ENCODE peak calls at places on chromosome 15, in five cellular contexts. Z is GM12892, D is stomach, X is suprapubic skin, H is transverse colon. M is an unnamed sample.

GRCh38 chr15:83436513-83437158 is 10.5 kb upstream of the SH3GL3 start:
- DNase-seq in X (no peak), D (no peak), Z (no peak), H (no peak), M (no peak)

GRCh38 chr15:81809543-81809942 is 236.3 kb downstream of the MEX3B start:
- DNase-seq in D (no peak), H (no peak), X (no peak), Z (no peak), M (peak)

GRCh38 chr15:57112178-57112577 is 193.7 kb downstream of the TCF12 start:
- DNase-seq in D (no peak), Z (no peak), X (no peak), H (no peak), M (no peak)

GRCh38 chr15:51103330-51103729 is 8.6 kb upstream of the TNFAIP8L3 start:
- DNase-seq in X (no peak), H (no peak), Z (no peak), D (no peak), M (no peak)

GRCh38 chr15:85533949-85534543 is 153.6 kb downstream of the AKAP13 start:
- DNase-seq in H (peak), D (no peak), X (no peak), Z (no peak), M (no peak)

GRCh38 chr15:65982941-65983340 is 113.7 kb downstream of the RAB11A start:
- DNase-seq in Z (no peak), H (no peak), D (no peak), X (no peak), M (no peak)

GRCh38 chr15:69535101-69535638 is 82.6 kb downstream of the RPLP1 start:
- DNase-seq in X (no peak), Z (no peak), D (no peak), H (no peak), M (no peak)

GRCh38 chr15:38518084-38518483 is 46.5 kb downstream of the RASGRP1 start:
- DNase-seq in Z (no peak), D (no peak), H (no peak), X (no peak), M (no peak)

GRCh38 chr15:31091531-31091930 is 10.0 kb downstream of the TRPM1 start:
- DNase-seq in D (no peak), X (no peak), H (no peak), Z (no peak), M (no peak)

GRCh38 chr15:31197497-31198414 is 96.2 kb upstream of the TRPM1 start:
- DNase-seq in Z (no peak), X (no peak), H (peak), D (peak), M (no peak)

GRCh38 chr15:100818927-100819326 is 60.7 kb upstream of the ALDH1A3 start:
- DNase-seq in H (no peak), X (no peak), D (no peak), Z (no peak), M (no peak)

GRCh38 chr15:83929619-83930018 is 275.7 kb downstream of the ADAMTSL3 start:
- DNase-seq in D (no peak), Z (no peak), H (no peak), X (no peak), M (no peak)

GRCh38 chr15:95556225-95556624 is 774.3 kb upstream of the NR2F2 start:
- DNase-seq in X (no peak), Z (no peak), H (no peak), D (no peak), M (no peak)

GRCh38 chr15:59189224-59189623 is 17.4 kb upstream of the LDHAL6B start:
- DNase-seq in Z (no peak), D (no peak), H (no peak), X (no peak), M (no peak)

GRCh38 chr15:29008846-29009245 is 123.1 kb downstream of the APBA2 start:
- DNase-seq in D (no peak), X (no peak), Z (no peak), H (no peak), M (no peak)

GRCh38 chr15:85649372-85649771 is 145.4 kb downstream of the KLHL25 start:
- DNase-seq in Z (no peak), H (no peak), X (no peak), D (no peak), M (no peak)

GRCh38 chr15:90547545-90547944 is 17.8 kb downstream of the CRTC3 start:
- DNase-seq in X (no peak), D (no peak), H (no peak), Z (no peak), M (no peak)

GRCh38 chr15:51171578-51171932 is 76.8 kb upstream of the TNFAIP8L3 start:
- DNase-seq in Z (no peak), D (no peak), X (no peak), H (no peak), M (no peak)

GRCh38 chr15:100439566-100439965 is 89.2 kb downstream of the CERS3 start:
- DNase-seq in Z (no peak), D (no peak), X (no peak), H (no peak), M (no peak)

GRCh38 chr15:88833196-88833595 is 30.0 kb downstream of the ACAN start:
- DNase-seq in X (no peak), Z (no peak), D (no peak), H (no peak), M (no peak)

GRCh38 chr15:30953731-30954378 is 37.6 kb downstream of the MTMR10 start:
- DNase-seq in Z (no peak), X (no peak), D (no peak), H (no peak), M (no peak)

GRCh38 chr15:99592135-99592845 is 26.5 kb downstream of the MEF2A start:
- DNase-seq in X (no peak), D (no peak), Z (no peak), H (no peak), M (peak)

GRCh38 chr15:70049115-70049514 is 48.6 kb downstream of the TLE3 start:
- DNase-seq in H (no peak), X (peak), D (no peak), Z (no peak), M (no peak)

GRCh38 chr15:25710184-25710583 is 152.9 kb downstream of the ATP10A start:
- DNase-seq in D (peak), Z (peak), X (peak), H (peak), M (no peak)

GRCh38 chr15:24766511-24767133 is 91.0 kb downstream of the NPAP1 start:
- DNase-seq in H (no peak), X (no peak), Z (no peak), D (no peak), M (no peak)

GRCh38 chr15:52103217-52104207 is 9.1 kb downstream of the BCL2L10 start:
- DNase-seq in X (peak), H (peak), D (no peak), Z (no peak), M (no peak)

GRCh38 chr15:89809093-89809786 is 5.4 kb downstream of the ANPEP start:
- DNase-seq in X (peak), H (no peak), Z (no peak), D (peak), M (no peak)

GRCh38 chr15:77144492-77145070 is 73.7 kb upstream of the TSPAN3 start:
- DNase-seq in H (no peak), D (no peak), Z (no peak), X (no peak), M (peak)

GRCh38 chr15:63040954-63041353 is 1.6 kb upstream of the TPM1 start:
- DNase-seq in X (no peak), D (no peak), Z (no peak), H (no peak), M (no peak)

GRCh38 chr15:65076486-65077290 is at the start of gene KBTBD13:
- DNase-seq in Z (no peak), H (no peak), D (no peak), X (no peak), M (no peak)

DNA sequence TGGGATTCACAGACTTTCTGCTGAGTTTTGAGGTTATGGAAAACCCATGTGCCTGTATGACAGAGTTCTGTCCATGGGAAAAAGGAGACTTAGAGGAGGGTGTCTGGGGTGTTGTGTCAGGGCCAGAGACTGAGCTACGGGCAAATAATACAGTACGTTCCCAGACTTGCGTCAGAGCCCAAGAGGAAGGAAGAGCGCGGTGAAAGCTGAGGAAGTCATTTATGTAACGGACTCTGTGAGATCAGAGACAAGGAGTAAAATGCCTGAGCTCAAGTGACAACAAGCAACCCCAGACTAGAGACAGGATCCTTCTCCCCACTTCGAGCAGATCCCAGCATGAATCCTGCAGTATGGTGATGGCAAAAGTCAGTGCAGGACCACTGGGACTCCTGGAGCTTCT is 368.6 kb upstream of the MCTP2 start:
- DNase-seq in D (no peak), X (no peak), Z (no peak), H (peak), M (no peak)
- TF ChIP-seq POLR2AphosphoS5 in D (no peak), X (no peak), Z (no peak), H (peak), M (no peak)

GRCh38 chr15:91652610-91653207 is 200.8 kb upstream of the SLCO3A1 start:
- DNase-seq in H (no peak), Z (no peak), X (no peak), D (no peak), M (no peak)
- TF ChIP-seq POLR2AphosphoS5 in H (no peak), Z (no peak), X (no peak), D (no peak), M (no peak)

DNA sequence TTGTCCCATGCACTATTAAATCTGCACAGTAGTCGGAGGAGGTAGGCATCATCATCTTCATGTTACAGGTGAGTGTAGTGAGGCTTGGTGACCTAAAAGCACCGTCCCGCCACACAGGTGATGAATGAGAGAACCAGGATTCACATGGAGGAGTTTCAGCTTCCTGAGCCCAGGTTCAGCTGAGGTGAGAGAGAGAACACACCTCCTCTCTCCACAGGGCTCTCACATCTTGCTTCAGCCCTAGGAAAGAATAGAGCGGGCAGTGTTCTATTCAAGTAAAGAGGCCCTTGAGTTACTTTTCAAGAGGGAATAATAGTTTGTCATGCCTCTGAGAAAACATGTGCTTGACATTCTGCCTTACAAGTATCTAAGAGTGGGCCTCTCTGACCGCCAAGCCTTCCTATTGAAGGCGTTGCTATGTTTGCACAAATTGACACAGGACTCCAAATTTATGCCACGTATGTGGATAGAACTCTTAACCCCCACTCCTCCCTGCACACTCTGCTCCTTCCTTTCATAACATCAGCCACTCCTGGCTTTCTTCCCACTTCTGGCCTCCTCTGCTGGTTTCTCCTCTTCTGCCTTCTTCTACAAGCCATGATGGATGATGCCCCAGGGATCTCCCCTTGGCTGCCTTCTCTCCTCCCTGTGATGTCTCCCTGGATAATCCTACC is 138.3 kb upstream of the ABHD17C start:
- DNase-seq in H (no peak), D (no peak), Z (no peak), X (no peak), M (no peak)
- TF ChIP-seq POLR2AphosphoS5 in H (no peak), D (no peak), Z (no peak), X (no peak), M (no peak)

GRCh38 chr15:40072216-40072990 is 33.4 kb upstream of the SRP14 start:
- DNase-seq in Z (no peak), H (no peak), X (no peak), D (no peak), M (no peak)
- TF ChIP-seq POLR2AphosphoS5 in Z (no peak), H (no peak), X (no peak), D (no peak), M (no peak)

DNA sequence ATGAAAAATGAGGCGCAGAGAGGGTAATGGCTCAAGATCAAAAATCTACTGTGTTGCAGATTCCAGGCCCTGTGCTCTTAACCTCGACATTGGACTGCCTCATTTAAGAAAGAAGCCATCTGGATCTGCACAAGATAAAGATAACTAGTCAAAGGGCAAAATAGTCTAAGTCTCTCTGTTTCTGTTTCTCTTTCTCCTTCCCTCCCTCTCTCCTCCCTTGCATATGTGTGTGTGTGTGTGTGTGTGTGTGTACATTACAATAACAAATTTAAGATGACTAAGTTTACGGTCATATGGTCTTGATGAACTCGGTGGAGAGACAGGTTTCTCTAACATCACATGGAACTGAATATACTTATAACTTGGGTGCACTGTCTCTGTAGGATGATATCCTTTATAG is 69.2 kb downstream of the MEIS2 start:
- DNase-seq in D (no peak), Z (no peak), X (no peak), H (no peak), M (no peak)
- TF ChIP-seq POLR2AphosphoS5 in D (no peak), Z (no peak), X (no peak), H (no peak), M (no peak)

DNA sequence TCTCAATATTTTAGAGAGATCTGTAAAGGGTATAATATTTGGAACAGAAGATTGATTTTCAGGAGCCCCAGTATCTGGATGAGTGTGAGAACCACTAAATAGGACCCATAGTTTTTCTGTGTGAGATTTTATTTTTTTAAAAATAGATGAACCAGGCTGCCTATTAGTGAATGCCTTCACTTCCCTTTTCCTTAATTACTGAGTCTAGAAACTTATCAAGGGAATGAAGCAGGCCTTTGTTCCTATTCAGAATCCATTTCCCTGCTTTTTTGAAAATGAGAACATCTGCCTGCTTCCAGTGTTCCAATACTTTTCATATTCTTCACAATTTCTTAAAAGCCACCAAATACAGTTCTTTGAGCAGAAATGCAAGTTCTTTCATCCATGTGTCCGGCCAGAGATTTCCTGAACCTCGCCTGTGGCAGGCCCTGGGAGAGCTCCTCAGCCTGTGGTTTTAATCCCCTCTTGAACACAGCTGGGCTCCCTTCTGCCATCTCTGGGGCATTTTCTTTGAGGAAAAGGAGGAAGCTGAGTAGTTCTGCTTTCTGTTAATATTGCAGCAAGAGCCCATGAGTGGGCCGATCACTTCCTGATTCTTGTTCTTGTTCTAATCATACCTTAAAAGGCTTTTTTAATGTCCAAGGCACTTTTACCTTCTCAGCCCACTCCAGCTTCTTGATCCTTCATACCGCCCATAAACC is 4.7 kb downstream of the EHD4 start:
- DNase-seq in D (peak), Z (no peak), X (peak), H (peak), M (no peak)
- TF ChIP-seq POLR2AphosphoS5 in D (no peak), Z (no peak), X (no peak), H (no peak), M (no peak)

DNA sequence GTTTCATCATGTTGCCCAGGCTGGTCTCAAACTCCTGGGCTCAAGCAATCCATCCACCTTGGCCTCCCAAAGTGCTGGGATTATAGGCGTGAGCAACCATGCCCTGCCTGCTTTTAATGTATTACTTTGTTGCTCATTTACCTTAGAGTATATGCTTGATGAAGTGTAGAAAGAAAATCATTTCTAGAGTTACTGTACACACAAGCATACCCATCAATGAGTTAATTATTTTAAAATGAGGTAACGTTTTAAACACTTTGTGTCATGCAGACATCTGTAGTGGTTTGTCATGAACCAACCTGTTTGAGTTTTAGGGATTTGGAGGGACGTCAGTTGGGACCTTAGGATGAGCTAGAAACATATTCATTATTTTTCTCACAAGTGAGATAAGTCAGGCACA is 332.4 kb upstream of the IGF1R start:
- DNase-seq in Z (no peak), X (no peak), D (no peak), H (no peak), M (no peak)
- TF ChIP-seq POLR2AphosphoS5 in Z (no peak), X (no peak), D (no peak), H (no peak), M (no peak)

DNA sequence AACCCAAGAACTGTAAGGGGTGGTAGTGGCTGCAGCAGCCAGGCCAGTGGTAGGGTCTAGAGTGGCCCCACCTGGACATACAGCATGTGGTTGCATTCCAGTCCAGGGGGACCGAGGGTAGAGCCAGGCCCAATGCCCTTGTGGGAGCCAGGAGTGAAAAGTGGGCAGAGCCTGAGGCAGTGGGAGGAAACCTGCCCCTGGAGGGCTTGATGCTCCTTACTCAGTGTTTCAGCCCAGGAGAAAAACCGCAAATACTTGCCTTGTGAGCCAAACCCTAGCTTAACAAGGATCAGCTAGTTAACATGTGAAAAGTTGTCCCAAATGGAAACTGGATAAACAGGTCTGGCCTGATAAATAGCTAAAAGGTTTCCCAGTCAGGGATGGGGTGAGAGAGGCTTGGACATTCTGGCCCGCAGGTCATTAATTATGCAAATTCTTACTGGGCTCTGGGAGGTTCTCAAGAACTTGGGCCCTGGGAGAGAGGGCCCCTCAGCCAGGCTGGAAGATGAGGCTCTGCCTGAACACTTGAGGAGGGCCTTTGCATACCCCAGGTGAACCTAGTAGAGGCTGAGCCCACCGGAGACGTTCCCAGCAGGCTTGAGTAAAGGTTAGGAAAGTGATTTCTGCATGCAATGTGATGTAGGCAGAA is 222.1 kb downstream of the THSD4 start:
- DNase-seq in D (no peak), Z (no peak), H (no peak), X (no peak), M (no peak)
- TF ChIP-seq POLR2AphosphoS5 in D (no peak), Z (no peak), H (no peak), X (no peak), M (no peak)

GRCh38 chr15:68145706-68146105 is 59.4 kb downstream of the CALML4 start:
- DNase-seq in Z (no peak), X (no peak), D (no peak), H (no peak), M (no peak)
- TF ChIP-seq POLR2AphosphoS5 in Z (no peak), X (no peak), D (no peak), H (no peak), M (no peak)

DNA sequence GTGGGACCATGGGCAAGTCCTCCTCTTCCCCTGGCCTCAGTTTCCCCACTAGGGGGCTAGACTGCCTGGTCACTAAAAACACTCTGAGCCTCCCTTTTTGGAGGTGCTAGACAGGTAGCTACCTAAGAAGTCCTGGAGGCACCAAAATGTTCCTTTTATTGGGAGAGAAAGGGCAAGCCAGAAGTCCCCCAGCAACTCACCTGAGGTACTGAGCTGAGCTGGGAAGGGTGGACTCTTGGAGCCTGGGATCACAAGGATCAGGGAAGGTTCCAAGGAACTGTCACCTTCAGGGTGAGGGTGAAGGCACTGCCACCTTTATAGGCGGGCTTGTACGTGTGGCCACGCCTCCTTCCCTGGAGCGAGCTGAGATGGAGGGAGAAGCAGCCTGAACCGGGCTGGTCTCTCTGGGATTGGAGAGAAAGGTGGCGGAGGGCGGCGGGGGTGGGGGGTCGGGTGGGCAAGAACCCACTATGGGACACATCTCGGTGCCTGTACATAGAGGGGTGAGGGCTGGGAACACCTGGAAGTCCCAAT is at the start of gene CYP1A1:
- DNase-seq in Z (no peak), D (peak), X (no peak), H (peak), M (no peak)
- TF ChIP-seq POLR2AphosphoS5 in Z (no peak), D (no peak), X (no peak), H (no peak), M (no peak)